ENCODE peak calls at places on chromosomes 13 and 19, in four cellular contexts. D, R, Z and G are unnamed samples.

GRCh38 chr13:113820813-113821651 is 42.8 kb downstream of the GAS6 start:
- DNase-seq in D (peak; percentile 45), R (peak; percentile 63), Z (no peak), G (peak; percentile 50)

GRCh38 chr19:996051-996838 is 4.0 kb upstream of the GRIN3B start:
- DNase-seq in D (peak; percentile 80), R (peak; percentile 75), Z (peak; percentile 55), G (peak; percentile 40)

GRCh38 chr13:76621726-76622125 is 264.5 kb downstream of the KCTD12 start:
- DNase-seq in D (no peak), R (no peak), Z (no peak), G (no peak)

GRCh38 chr19:4582980-4583842 is 23.7 kb upstream of the SEMA6B start:
- DNase-seq in D (no peak), R (no peak), Z (no peak), G (no peak)

GRCh38 chr19:56080669-56081401 is 40.3 kb downstream of the ZNF787 start:
- DNase-seq in D (peak; percentile 84), R (peak; percentile 85), Z (peak; percentile 86), G (peak; percentile 80)

GRCh38 chr19:879711-880438 is 13.1 kb downstream of the MED16 start:
- DNase-seq in D (no peak), R (no peak), Z (no peak), G (no peak)

GRCh38 chr13:36685912-36686311 is 12.1 kb downstream of the SERTM1 start:
- DNase-seq in D (no peak), R (no peak), Z (no peak), G (no peak)

GRCh38 chr19:1130801-1131717 is 27.3 kb downstream of the GPX4 start:
- DNase-seq in D (no peak), R (peak; percentile 70), Z (peak; percentile 46), G (no peak)

GRCh38 chr13:66831317-66831716 is 398.8 kb downstream of the PCDH9 start:
- DNase-seq in D (no peak), R (no peak), Z (no peak), G (no peak)

GRCh38 chr19:22945560-22945959 is 57.4 kb downstream of the ZNF728 start:
- DNase-seq in D (peak; percentile 42), R (no peak), Z (no peak), G (no peak)

GRCh38 chr19:14349426-14349825 is 31.8 kb upstream of the ADGRE5 start:
- DNase-seq in D (no peak), R (no peak), Z (no peak), G (no peak)

GRCh38 chr13:30759748-30760147 is 24.4 kb downstream of the ALOX5AP start:
- DNase-seq in D (no peak), R (no peak), Z (no peak), G (no peak)

GRCh38 chr19:55624109-55625003 is at the start of gene ZNF784:
- DNase-seq in D (peak; percentile 95), R (peak; percentile 95), Z (peak; percentile 95), G (peak; percentile 97)

GRCh38 chr13:113162783-113163685 is 4.6 kb downstream of the PROZ start:
- DNase-seq in D (no peak), R (no peak), Z (no peak), G (no peak)

GRCh38 chr19:1026189-1027019 is at the start of gene CNN2:
- DNase-seq in D (peak; percentile 86), R (peak; percentile 87), Z (peak; percentile 88), G (peak; percentile 89)

GRCh38 chr19:35715981-35716734 is 1.6 kb upstream of the KMT2B start:
- DNase-seq in D (no peak), R (no peak), Z (peak; percentile 66), G (peak; percentile 91)

GRCh38 chr19:5536337-5536894 is 31.3 kb downstream of the TINCR start:
- DNase-seq in D (peak; percentile 26), R (no peak), Z (peak; percentile 84), G (peak; percentile 41)

GRCh38 chr19:18478545-18479311 is 40.8 kb upstream of the ISYNA1 start:
- DNase-seq in D (peak; percentile 71), R (peak; percentile 76), Z (peak; percentile 70), G (no peak)

GRCh38 chr19:676343-677105 is at the start of gene FSTL3:
- DNase-seq in D (no peak), R (no peak), Z (no peak), G (no peak)

GRCh38 chr19:13079542-13079986 is 23.1 kb downstream of the LYL1 start:
- DNase-seq in D (peak; percentile 87), R (peak; percentile 80), Z (peak; percentile 77), G (peak; percentile 66)

GRCh38 chr13:33639640-33640080 is 178.3 kb upstream of the RFC3 start:
- DNase-seq in D (no peak), R (no peak), Z (no peak), G (no peak)

GRCh38 chr19:7441468-7442146 is 47.2 kb downstream of the PEX11G start:
- DNase-seq in D (no peak), R (no peak), Z (no peak), G (no peak)

GRCh38 chr13:25733061-25733491 is 318.7 kb downstream of the SHISA2 start:
- DNase-seq in D (no peak), R (no peak), Z (no peak), G (no peak)

GRCh38 chr19:57599377-57599760 is 316 bp upstream of the ZNF530 start:
- DNase-seq in D (no peak), R (no peak), Z (no peak), G (no peak)

GRCh38 chr13:101492251-101492910 is 39.9 kb downstream of the ITGBL1 start:
- DNase-seq in D (no peak), R (no peak), Z (no peak), G (no peak)

GRCh38 chr13:113586661-113587479 is 2.3 kb downstream of the TFDP1 start:
- DNase-seq in D (no peak), R (peak; percentile 6), Z (peak; percentile 21), G (no peak)

GRCh38 chr13:35804901-35805300 is 326.3 kb downstream of the DCLK1 start:
- DNase-seq in D (no peak), R (no peak), Z (no peak), G (no peak)

GRCh38 chr19:485583-486236 is 10.6 kb upstream of the MADCAM1 start:
- DNase-seq in D (no peak), R (no peak), Z (no peak), G (peak; percentile 76)

GRCh38 chr13:112066624-112067004 is 335 bp upstream of the SOX1 start:
- DNase-seq in D (no peak), R (peak; percentile 45), Z (no peak), G (no peak)

GRCh38 chr19:55467236-55468053 is 2.9 kb upstream of the C19orf85 start:
- DNase-seq in D (peak; percentile 85), R (peak; percentile 75), Z (peak; percentile 75), G (peak; percentile 72)

GRCh38 chr19:58513694-58514563 is 2.1 kb upstream of the SLC27A5 start:
- DNase-seq in D (peak; percentile 96), R (peak; percentile 94), Z (peak; percentile 94), G (peak; percentile 99)

GRCh38 chr19:4968462-4969291 is at the start of gene KDM4B:
- DNase-seq in D (peak; percentile 99), R (peak; percentile 99), Z (peak; percentile 99), G (peak; percentile 100)

GRCh38 chr13:29763426-29764180 is 86.8 kb downstream of the UBL3 start:
- DNase-seq in D (no peak), R (peak; percentile 41), Z (no peak), G (no peak)

GRCh38 chr13:67232384-67232783 is 2.2 kb upstream of the PCDH9 start:
- DNase-seq in D (no peak), R (no peak), Z (no peak), G (no peak)

GRCh38 chr19:45667620-45668341 is at the start of gene GIPR:
- DNase-seq in D (peak; percentile 91), R (peak; percentile 84), Z (peak; percentile 78), G (peak; percentile 90)

GRCh38 chr13:46386996-46387851 is at the start of gene RUBCNL:
- DNase-seq in D (no peak), R (peak; percentile 78), Z (no peak), G (peak; percentile 92)

GRCh38 chr13:59269476-59269875 is 894.3 kb downstream of the DIAPH3 start:
- DNase-seq in D (no peak), R (no peak), Z (no peak), G (no peak)

GRCh38 chr19:10915511-10916091 is 12.8 kb downstream of the YIPF2 start:
- DNase-seq in D (no peak), R (no peak), Z (peak; percentile 38), G (no peak)

GRCh38 chr13:40963927-40964326 is 55.2 kb downstream of the ELF1 start:
- DNase-seq in D (no peak), R (no peak), Z (no peak), G (no peak)

GRCh38 chr13:39496487-39496998 is 106.5 kb downstream of the LHFPL6 start:
- DNase-seq in D (no peak), R (no peak), Z (no peak), G (no peak)

DNA sequence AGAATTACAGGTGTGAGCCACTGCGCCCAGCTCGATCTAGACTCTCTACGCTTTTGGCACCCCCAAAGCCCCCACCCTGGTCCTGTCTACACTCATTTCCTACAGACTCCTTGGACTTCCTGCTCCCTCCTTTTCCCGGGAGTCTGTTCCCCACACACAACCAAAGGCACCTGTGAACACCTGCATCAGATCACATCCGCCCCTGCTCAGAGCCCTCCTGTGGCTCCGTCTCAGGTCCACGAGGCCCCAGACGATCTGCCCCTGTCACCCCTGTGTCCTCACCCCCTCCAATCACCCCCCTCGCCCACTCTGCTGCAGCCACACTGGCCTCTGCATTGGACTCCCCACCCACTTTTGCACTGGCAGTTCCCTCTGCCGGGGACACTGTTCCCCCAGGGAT is 12.4 kb upstream of the PAK4 start:
- DNase-seq in D (no peak), R (no peak), Z (no peak), G (no peak)
- TF ChIP-seq POLR2A in D (no peak), R (no peak), Z (no peak), G (no peak)

GRCh38 chr19:17390665-17391370 is 3.2 kb downstream of the CCDC194 start:
- DNase-seq in D (peak; percentile 96), R (peak; percentile 93), Z (peak; percentile 90), G (peak; percentile 94)
- TF ChIP-seq POLR2AphosphoS5 in D (no peak), R (no peak), Z (no peak), G (no peak)

GRCh38 chr13:27833206-27833605 is 40.9 kb downstream of the GSX1 start:
- DNase-seq in D (no peak), R (no peak), Z (no peak), G (no peak)
- H3K27me3 ChIP-seq in D (no peaks in the 10 kb centered on the region), R (peaks cover 67% of the 10 kb centered on the region), Z (peaks cover 14% of the 10 kb centered on the region), G (peaks cover 4% of the 10 kb centered on the region)

GRCh38 chr13:110518571-110518970 is 43.0 kb downstream of the RAB20 start:
- DNase-seq in D (no peak), R (peak; percentile 55), Z (peak; percentile 50), G (peak; percentile 64)
- TF ChIP-seq POLR2A in D (no peak), R (no peak), Z (no peak), G (no peak)

DNA sequence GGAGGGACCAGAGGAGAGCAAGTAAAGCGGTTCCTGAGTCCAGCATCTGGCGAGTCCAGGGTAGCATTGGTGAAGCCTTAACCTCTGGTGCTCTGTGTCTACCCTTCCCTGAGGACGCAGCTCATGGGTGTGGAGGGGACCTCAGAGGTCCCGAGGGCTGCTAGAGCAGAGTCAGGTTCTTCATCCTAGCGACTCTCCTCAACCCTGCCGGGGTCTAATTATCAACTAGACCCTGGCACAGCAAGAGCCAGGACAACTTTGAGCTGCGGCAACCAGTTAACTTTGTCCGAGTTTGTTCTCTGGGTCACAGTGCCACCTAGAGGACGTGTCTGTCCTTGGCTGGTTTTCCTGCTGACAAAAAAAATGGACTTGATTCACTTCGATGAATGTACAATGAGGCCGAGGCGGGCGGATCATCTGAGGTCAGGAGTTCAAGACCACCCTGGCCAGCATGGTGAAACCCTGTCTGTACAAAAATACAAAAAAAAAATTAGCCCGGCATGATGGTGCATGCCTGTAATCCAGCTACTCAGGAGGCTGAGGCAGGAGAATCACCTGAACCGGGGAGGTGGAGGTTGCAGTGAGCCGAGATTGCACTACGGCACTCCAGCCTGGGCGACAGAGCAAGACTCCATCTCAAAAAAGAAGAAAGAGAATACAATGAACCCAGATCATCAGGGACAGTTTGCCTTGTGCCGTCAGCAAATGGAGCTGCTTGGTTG is 24.9 kb downstream of the TSSK6 start:
- DNase-seq in D (peak; percentile 84), R (peak; percentile 83), Z (peak; percentile 79), G (peak; percentile 72)
- TF ChIP-seq POLR2AphosphoS5 in D (no peak), R (no peak), Z (no peak), G (no peak)